ENCODE peak calls at places on chromosome 21, in four cellular contexts. G, S, L and H are unnamed samples.

GRCh38 chr21:33893917-33894316 is 21.7 kb downstream of the ATP5PO start:
- DNase-seq in G (no peak), L (no peak), S (no peak), H (no peak)

GRCh38 chr21:31873696-31874599 is 1.1 kb downstream of the HUNK start:
- DNase-seq in L (peak; percentile 77), S (no peak), G (peak; percentile 32), H (peak; percentile 89)

GRCh38 chr21:28521932-28522826 is 470.5 kb downstream of the LTN1 start:
- DNase-seq in L (no peak), S (no peak), G (no peak), H (no peak)

GRCh38 chr21:41009398-41010177 is 158.4 kb upstream of the BACE2 start:
- DNase-seq in G (no peak), L (no peak), S (no peak), H (no peak)

GRCh38 chr21:35658242-35658641 is 402.1 kb downstream of the SETD4 start:
- DNase-seq in L (no peak), S (no peak), G (no peak), H (no peak)

GRCh38 chr21:21921410-21922232 is 923.4 kb downstream of the NCAM2 start:
- DNase-seq in L (peak; percentile 10), G (peak; percentile 3), S (no peak), H (no peak)

GRCh38 chr21:46546799-46547198 is 58.1 kb downstream of the S100B start:
- DNase-seq in L (no peak), S (no peak), G (no peak), H (no peak)

GRCh38 chr21:42784276-42784675 is 95.1 kb downstream of the WDR4 start:
- DNase-seq in L (no peak), G (no peak), S (no peak), H (no peak)

GRCh38 chr21:15651172-15651571 is 78.6 kb upstream of the USP25 start:
- DNase-seq in L (no peak), G (no peak), S (no peak), H (no peak)

GRCh38 chr21:29196021-29196663 is 65.7 kb downstream of the MAP3K7CL start:
- DNase-seq in G (peak; percentile 89), S (peak; percentile 70), L (peak; percentile 75), H (no peak)

GRCh38 chr21:32412998-32413504 is 545 bp downstream of the EVA1C start:
- DNase-seq in G (no peak), L (no peak), S (no peak), H (no peak)

GRCh38 chr21:37668462-37669239 is 247.6 kb downstream of the KCNJ6 start:
- DNase-seq in G (no peak), L (no peak), S (no peak), H (no peak)

GRCh38 chr21:37669249-37669648 is 247.0 kb downstream of the KCNJ6 start:
- DNase-seq in S (no peak), L (no peak), G (no peak), H (no peak)

GRCh38 chr21:37670883-37671282 is 245.4 kb downstream of the KCNJ6 start:
- DNase-seq in S (peak; percentile 6), G (peak; percentile 33), L (no peak), H (no peak)

GRCh38 chr21:37673801-37674575 is 242.3 kb downstream of the KCNJ6 start:
- DNase-seq in L (no peak), G (no peak), S (no peak), H (no peak)

DNA sequence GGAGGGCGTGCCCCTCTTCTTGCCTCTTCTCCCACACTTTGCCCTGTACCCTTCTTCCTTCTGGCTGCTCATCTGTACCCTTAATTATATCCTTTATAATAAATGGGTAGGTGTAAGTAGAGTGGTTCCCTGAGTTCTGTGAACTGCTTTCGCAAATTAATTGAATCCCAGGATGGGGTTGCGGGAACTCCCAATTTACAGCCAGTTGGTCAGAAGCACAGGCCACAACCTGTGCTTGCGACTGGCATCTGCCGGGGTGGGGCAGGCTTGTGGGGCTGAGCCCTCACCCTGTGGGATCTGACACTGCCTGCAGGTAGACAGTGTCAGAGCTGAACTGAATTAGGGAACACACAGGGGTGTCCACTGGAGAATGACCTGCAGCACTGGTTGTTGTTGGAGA is 244.9 kb downstream of the KCNJ6 start:
- DNase-seq in S (no peak), L (no peak), G (no peak), H (no peak)
- TF ChIP-seq PHF8 in S (no peak), L (no peak), G (no peak), H (no peak)

GRCh38 chr21:26171310-26172100 is 935 bp upstream of the APP start:
- DNase-seq in L (no peak), S (no peak), G (no peak), H (no peak)

GRCh38 chr21:26167593-26167992 is 3.0 kb downstream of the APP start:
- DNase-seq in S (no peak), L (no peak), G (no peak), H (no peak)

GRCh38 chr21:26169611-26170470 is 729 bp downstream of the APP start:
- DNase-seq in S (no peak), G (peak; percentile 58), L (no peak), H (peak; percentile 63)

GRCh38 chr21:26169061-26169610 is 1.4 kb downstream of the APP start:
- DNase-seq in S (peak; percentile 41), L (no peak), G (peak; percentile 69), H (no peak)

GRCh38 chr21:26170471-26171309 is at the start of gene APP:
- DNase-seq in L (peak; percentile 81), S (peak; percentile 31), G (peak; percentile 57), H (peak; percentile 97)
- TF ChIP-seq POLR2A in L (no peak), S (peak; percentile 24), G (peak; percentile 78), H (peak; percentile 88)

DNA sequence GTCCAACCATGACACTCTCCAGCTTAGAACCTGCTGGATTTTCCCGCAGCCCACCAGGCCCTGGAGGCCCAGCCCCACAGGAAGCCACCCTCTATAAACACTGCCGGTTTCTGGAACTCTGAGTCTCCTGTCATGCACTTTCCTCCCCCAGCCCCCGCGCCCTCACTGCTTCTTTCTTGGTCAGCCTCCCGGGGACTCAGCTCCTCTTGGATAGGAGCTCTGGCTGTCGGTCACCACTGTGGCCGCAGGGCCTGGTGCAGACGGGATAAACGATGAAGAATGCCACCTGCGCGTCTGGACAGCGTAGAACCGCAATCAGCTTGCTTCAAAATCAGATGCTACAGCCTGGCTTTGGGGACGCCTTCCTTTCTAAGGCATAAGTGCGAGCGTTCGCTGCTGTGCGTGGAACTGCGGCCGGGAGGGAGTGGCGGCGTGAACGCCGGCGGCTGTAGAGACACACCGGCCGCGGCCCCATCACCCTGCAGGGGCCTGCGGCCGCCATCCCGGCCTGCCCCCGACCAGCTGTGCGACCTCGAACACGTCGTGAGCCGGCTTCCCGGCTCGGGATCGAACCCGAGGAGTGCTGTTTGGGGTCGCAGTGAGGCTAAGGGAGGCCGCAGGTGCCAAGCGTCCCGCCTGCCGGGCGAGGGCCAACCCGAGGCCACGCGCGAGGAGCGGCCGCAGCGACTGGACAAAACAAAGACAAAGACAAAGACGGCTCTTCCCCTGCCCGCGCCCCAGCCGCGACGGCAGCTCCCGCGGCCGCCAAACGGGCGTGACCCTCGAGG is 728 bp downstream of the PTTG1IP start:
- DNase-seq in G (no peak), L (no peak), S (no peak), H (peak; percentile 71)
- TF ChIP-seq PHF8 in G (no peak), L (no peak), S (peak; percentile 30), H (no peak)

GRCh38 chr21:37800496-37801061 is 115.7 kb downstream of the KCNJ6 start:
- DNase-seq in G (no peak), L (no peak), S (no peak), H (no peak)
- TF ChIP-seq POLR2A in G (no peak), L (no peak), S (no peak), H (no peak)